ENCODE peak calls at places on chromosome 4, in five cellular contexts. V is BJ, K is endodermal cell, G is cardiac muscle cell, C is thyroid gland. Q is an unnamed sample.

GRCh38 chr4:96845091-96845490 is 1005.2 kb downstream of the PDHA2 start:
- DNase-seq in V (no peak), K (no peak), G (no peak), C (no peak), Q (no peak)

GRCh38 chr4:19580090-19580489 is 671.6 kb upstream of the SLIT2 start:
- DNase-seq in V (peak; percentile 36), K (no peak), G (peak; percentile 86), C (no peak), Q (no peak)

GRCh38 chr4:119080721-119081541 is 54.7 kb upstream of the MYOZ2 start:
- DNase-seq in V (no peak), K (no peak), G (no peak), C (no peak), Q (no peak)

GRCh38 chr4:158314756-158315487 is 104.6 kb downstream of the TMEM144 start:
- DNase-seq in V (peak; percentile 98), K (no peak), G (peak; percentile 91), C (no peak), Q (no peak)

GRCh38 chr4:8205241-8205707 is 6.2 kb downstream of the SH3TC1 start:
- DNase-seq in V (no peak), K (no peak), G (peak; percentile 70), C (no peak), Q (no peak)

GRCh38 chr4:5772528-5773270 is 61.7 kb downstream of the EVC start:
- DNase-seq in V (no peak), K (peak; percentile 38), G (no peak), C (no peak), Q (no peak)

GRCh38 chr4:176436500-176436973 is 116.8 kb downstream of the SPCS3 start:
- DNase-seq in V (no peak), K (no peak), G (peak; percentile 61), C (no peak), Q (no peak)

GRCh38 chr4:78040431-78040830 is 16.7 kb upstream of the FRAS1 start:
- DNase-seq in V (no peak), K (no peak), G (peak; percentile 76), C (no peak), Q (no peak)

GRCh38 chr4:145523117-145523516 is 41.5 kb downstream of the SMAD1 start:
- DNase-seq in V (no peak), K (no peak), G (peak; percentile 23), C (no peak), Q (no peak)

GRCh38 chr4:78510681-78511080 is 40.9 kb upstream of the ANXA3 start:
- DNase-seq in V (no peak), K (no peak), G (no peak), C (no peak), Q (no peak)

GRCh38 chr4:38092701-38093100 is 132.5 kb downstream of the PTTG2 start:
- DNase-seq in V (no peak), K (no peak), G (peak; percentile 44), C (no peak), Q (no peak)

GRCh38 chr4:879730-880079 is 52.4 kb downstream of the GAK start:
- DNase-seq in V (no peak), K (no peak), G (no peak), C (no peak), Q (no peak)

GRCh38 chr4:87213425-87213824 is 7.0 kb downstream of the KLHL8 start:
- DNase-seq in V (no peak), K (no peak), G (peak; percentile 70), C (no peak), Q (peak; percentile 5)

DNA sequence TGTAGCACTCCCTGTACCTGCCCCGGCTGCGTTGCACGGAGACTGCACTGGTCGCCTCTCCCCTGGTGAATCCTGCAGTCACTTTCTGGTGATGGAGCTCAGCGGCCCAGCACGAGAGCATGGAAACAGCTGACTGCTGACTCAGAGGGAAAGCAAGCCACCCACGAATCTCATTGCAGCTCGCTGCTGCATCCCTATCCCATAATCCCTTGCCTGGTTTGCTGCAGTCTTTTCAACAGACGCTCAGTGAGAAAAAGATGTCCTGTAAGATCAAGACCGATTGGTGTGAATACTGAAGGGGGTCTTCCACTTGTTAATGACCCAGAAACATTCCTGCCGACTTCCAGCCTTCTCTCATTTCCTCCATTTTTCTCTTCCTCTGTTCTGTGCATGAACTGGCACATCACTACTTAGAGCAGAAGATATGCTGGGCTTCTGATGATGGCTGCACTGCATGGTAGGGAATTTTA is 52.9 kb downstream of the TRIM2 start:
- DNase-seq in V (no peak), K (peak; percentile 88), G (peak; percentile 66), C (no peak), Q (peak; percentile 55)
- H3K4me3 ChIP-seq in V (no peak overlapping the region), K (peak overlapping the region; percentile 67), G (no peak overlapping the region), C (no peak overlapping the region), Q (peak overlapping the region; percentile 36)

GRCh38 chr4:99208719-99209075 is 10.3 kb downstream of the ADH6 start:
- DNase-seq in V (no peak), K (no peak), G (no peak), C (no peak), Q (peak; percentile 6)
- H3K36me3 ChIP-seq in V (no peaks in the 10 kb centered on the region), K (no peaks in the 10 kb centered on the region), G (no peaks in the 10 kb centered on the region), C (no peaks in the 10 kb centered on the region), Q (no peaks in the 10 kb centered on the region)

GRCh38 chr4:152936446-152937279 is 540 bp downstream of the FHDC1 start:
- DNase-seq in V (no peak), K (peak; percentile 88), G (no peak), C (peak; percentile 60), Q (peak; percentile 92)

GRCh38 chr4:152938237-152938969 is 2.3 kb downstream of the FHDC1 start:
- DNase-seq in V (no peak), K (peak; percentile 43), G (no peak), C (peak; percentile 90), Q (peak; percentile 4)

GRCh38 chr4:152935661-152936445 is at the start of gene FHDC1:
- DNase-seq in V (no peak), K (peak; percentile 97), G (no peak), C (peak; percentile 95), Q (peak; percentile 96)

GRCh38 chr4:152937535-152938236 is 1.6 kb downstream of the FHDC1 start:
- DNase-seq in V (no peak), K (peak; percentile 72), G (peak; percentile 38), C (peak; percentile 38), Q (peak; percentile 69)

GRCh38 chr4:152937280-152937534 is 1.1 kb downstream of the FHDC1 start:
- DNase-seq in V (no peak), K (no peak), G (no peak), C (no peak), Q (no peak)
- H3K27me3 ChIP-seq in V (peaks cover 10% of the 10 kb centered on the region), K (peaks cover 33% of the 10 kb centered on the region), G (peaks cover 99% of the 10 kb centered on the region), C (no peaks in the 10 kb centered on the region), Q (peaks cover 12% of the 10 kb centered on the region)

DNA sequence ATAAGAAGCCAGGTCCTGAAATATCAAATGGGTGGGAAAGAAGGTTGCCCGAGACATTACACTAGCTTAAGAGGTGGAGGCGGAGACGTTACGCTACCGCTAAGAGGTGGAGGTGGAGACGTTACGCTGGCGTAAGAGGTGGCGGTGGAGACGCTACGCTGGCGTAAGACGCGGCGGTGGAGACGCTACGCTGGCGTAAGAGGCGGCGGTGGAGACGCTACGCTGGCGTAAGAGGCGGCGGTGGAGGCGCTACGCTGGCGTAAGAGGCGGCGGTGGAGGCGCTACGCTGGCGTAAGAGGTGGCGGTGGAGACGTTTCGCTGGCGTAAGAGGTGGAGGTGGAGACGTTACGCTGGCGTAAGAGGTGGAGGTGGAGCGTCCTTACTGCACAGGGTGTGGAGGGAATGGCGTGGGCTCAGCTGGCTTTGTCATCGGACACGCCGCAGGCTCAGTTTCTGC is 12.8 kb downstream of the CYP4V2 start:
- DNase-seq in V (no peak), K (no peak), G (peak; percentile 84), C (no peak), Q (no peak)
- H3K4me3 ChIP-seq in V (peak overlapping the region; percentile 22), K (no peak overlapping the region), G (no peak overlapping the region), C (no peak overlapping the region), Q (no peak overlapping the region)

DNA sequence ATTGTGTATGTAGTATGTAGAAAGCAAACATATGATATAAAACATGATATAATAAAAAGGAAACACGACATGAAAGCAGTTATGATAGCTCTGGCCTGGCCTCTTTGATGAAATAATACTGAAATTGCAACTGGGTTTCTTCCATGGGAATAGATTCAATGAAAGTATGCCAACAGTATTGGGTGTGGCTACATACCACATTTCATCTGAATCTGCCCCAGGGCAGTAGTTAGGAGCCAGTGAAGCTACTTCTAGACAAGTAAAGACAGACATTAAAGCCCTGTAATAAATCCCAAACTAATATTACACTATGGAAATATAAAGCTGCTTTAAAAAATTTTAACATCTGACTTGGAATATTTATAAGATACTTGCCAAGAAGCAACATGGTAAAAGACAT is 207.3 kb downstream of the FBXW7 start:
- DNase-seq in V (peak; percentile 38), K (no peak), G (no peak), C (no peak), Q (no peak)
- H3K36me3 ChIP-seq in V (peaks cover under 1% of the 10 kb centered on the region), K (peaks cover 26% of the 10 kb centered on the region), G (no peaks in the 10 kb centered on the region), C (no peaks in the 10 kb centered on the region), Q (no peaks in the 10 kb centered on the region)

GRCh38 chr4:36900446-36900987 is 344.0 kb upstream of the NWD2 start:
- DNase-seq in V (no peak), K (no peak), G (no peak), C (no peak), Q (no peak)
- H3K27me3 ChIP-seq in V (no peaks in the 10 kb centered on the region), K (no peaks in the 10 kb centered on the region), G (no peaks in the 10 kb centered on the region), C (no peaks in the 10 kb centered on the region), Q (no peaks in the 10 kb centered on the region)